ENCODE peak calls at places on chromosomes 16 and 17, in eight cellular contexts. B is H54, T is ascending aorta, M is stromal cell of bone marrow, L is heart right ventricle, E is NCI-H510A, J is NCI-H2081, Z is T-helper 2 cell. U is an unnamed sample.

GRCh38 chr16:74309789-74310781 is 13.5 kb downstream of the PSMD7 start:
- DNase-seq in T (no peak), M (peak; percentile 23), L (no peak), J (peak; percentile 10), B (peak; percentile 24), Z (no peak), E (no peak), U (peak; percentile 22)

GRCh38 chr16:48479955-48480354 is 94.7 kb upstream of the SIAH1 start:
- DNase-seq in T (no peak), E (no peak), Z (no peak), J (no peak), M (no peak), B (no peak), L (no peak), U (no peak)

GRCh38 chr17:82678265-82678891 is 20.1 kb downstream of the RAB40B start:
- DNase-seq in M (no peak), Z (no peak), B (no peak), E (no peak), L (no peak), J (peak; percentile 43), T (no peak), U (no peak)

GRCh38 chr17:55641559-55642160 is 81.0 kb downstream of the TMEM100 start:
- DNase-seq in B (peak; percentile 4), M (peak; percentile 54), J (no peak), L (peak; percentile 48), Z (no peak), T (peak; percentile 70), E (peak; percentile 68), U (peak; percentile 41)

GRCh38 chr17:12815642-12816141 is 26.4 kb downstream of the ARHGAP44 start:
- DNase-seq in T (no peak), B (no peak), E (no peak), M (no peak), J (no peak), Z (no peak), L (no peak), U (no peak)

GRCh38 chr17:41844971-41845370 is 7.3 kb downstream of the KLHL10 start:
- DNase-seq in T (no peak), B (no peak), L (no peak), E (no peak), M (no peak), J (no peak), Z (no peak), U (no peak)

GRCh38 chr17:5537251-5537650 is 47.1 kb downstream of the NLRP1 start:
- DNase-seq in M (no peak), J (no peak), T (peak; percentile 52), Z (no peak), E (no peak), L (no peak), B (no peak), U (no peak)

GRCh38 chr17:16817201-16817600 is 127.2 kb downstream of the CCDC144A start:
- DNase-seq in M (no peak), J (no peak), E (no peak), L (no peak), B (no peak), Z (no peak), T (no peak), U (no peak)

GRCh38 chr17:66855204-66855603 is 20.3 kb downstream of the CACNG5 start:
- DNase-seq in Z (no peak), B (peak; percentile 46), T (no peak), E (no peak), J (no peak), L (no peak), M (no peak), U (peak; percentile 44)

GRCh38 chr17:39548494-39548893 is 59.2 kb downstream of the NEUROD2 start:
- DNase-seq in B (no peak), Z (no peak), M (no peak), L (no peak), T (peak; percentile 57), J (no peak), E (no peak), U (no peak)

GRCh38 chr16:28277537-28278388 is 14.6 kb upstream of the SBK1 start:
- DNase-seq in L (peak; percentile 84), E (peak; percentile 74), J (peak; percentile 76), M (peak; percentile 28), B (peak; percentile 71), T (peak; percentile 89), Z (peak; percentile 77), U (peak; percentile 85)

GRCh38 chr17:50934672-50935200 is 68.6 kb upstream of the TOB1 start:
- DNase-seq in E (peak; percentile 38), T (no peak), L (no peak), Z (no peak), M (no peak), B (no peak), J (no peak), U (no peak)

GRCh38 chr17:29241015-29241963 is 5.4 kb upstream of the CRYBA1 start:
- DNase-seq in Z (no peak), M (peak; percentile 93), B (peak; percentile 88), T (peak; percentile 92), E (no peak), L (no peak), J (no peak), U (no peak)

GRCh38 chr16:50293994-50294855 is 27.9 kb downstream of the ADCY7 start:
- DNase-seq in B (no peak), L (peak; percentile 6), Z (no peak), E (no peak), J (no peak), M (no peak), T (no peak), U (no peak)

GRCh38 chr17:7820231-7820630 is 13.8 kb upstream of the KDM6B start:
- DNase-seq in M (no peak), Z (no peak), J (no peak), B (no peak), L (no peak), E (no peak), T (no peak), U (no peak)

GRCh38 chr17:50261051-50261915 is 13.0 kb upstream of the TMEM92 start:
- DNase-seq in L (no peak), J (no peak), B (no peak), M (no peak), E (no peak), Z (no peak), T (peak; percentile 54), U (peak; percentile 14)

GRCh38 chr17:70254735-70255460 is 85.6 kb downstream of the KCNJ2 start:
- DNase-seq in L (no peak), B (no peak), Z (no peak), E (no peak), M (no peak), J (no peak), T (no peak), U (no peak)

GRCh38 chr16:79703066-79703465 is 102.5 kb upstream of the MAF start:
- DNase-seq in M (no peak), E (no peak), J (no peak), Z (no peak), L (no peak), B (no peak), T (no peak), U (no peak)

GRCh38 chr17:61009619-61010018 is 332.0 kb downstream of the BCAS3 start:
- DNase-seq in L (no peak), B (no peak), M (no peak), E (no peak), Z (no peak), J (no peak), T (no peak), U (no peak)

GRCh38 chr17:1422907-1423306 is 22.9 kb upstream of the YWHAE start:
- DNase-seq in T (peak; percentile 77), J (no peak), E (no peak), M (peak; percentile 92), L (no peak), Z (no peak), B (peak; percentile 79), U (no peak)

GRCh38 chr17:21039839-21040575 is 2.8 kb downstream of the USP22 start:
- DNase-seq in M (no peak), T (no peak), L (no peak), J (no peak), E (peak; percentile 27), Z (peak; percentile 12), B (peak; percentile 33), U (peak; percentile 28)

GRCh38 chr17:28908640-28909098 is 5.8 kb upstream of the DHRS13 start:
- DNase-seq in M (peak; percentile 82), E (no peak), Z (no peak), B (no peak), J (no peak), L (no peak), T (peak; percentile 80), U (no peak)

GRCh38 chr17:13204607-13205237 is 186.9 kb upstream of the ELAC2 start:
- DNase-seq in J (no peak), E (no peak), T (no peak), Z (no peak), M (no peak), B (no peak), L (no peak), U (no peak)

GRCh38 chr16:73049051-73049910 is 1.4 kb upstream of the ZFHX3 start:
- DNase-seq in J (no peak), Z (no peak), E (no peak), M (no peak), T (no peak), B (no peak), L (no peak), U (no peak)

GRCh38 chr17:16987830-16988601 is 16.1 kb upstream of the TNFRSF13B start:
- DNase-seq in T (peak; percentile 84), L (peak; percentile 63), Z (no peak), J (no peak), M (peak; percentile 70), B (peak; percentile 98), E (no peak), U (peak; percentile 86)

GRCh38 chr17:55606431-55606830 is 95.2 kb upstream of the SMIM36 start:
- DNase-seq in E (no peak), Z (no peak), B (no peak), M (no peak), T (no peak), L (no peak), J (no peak), U (no peak)

GRCh38 chr16:22868859-22869258 is 54.9 kb downstream of the HS3ST2 start:
- DNase-seq in B (no peak), Z (no peak), M (no peak), E (no peak), J (no peak), T (no peak), L (no peak), U (no peak)

GRCh38 chr17:288802-289356 is 63.7 kb downstream of the RPH3AL start:
- DNase-seq in M (no peak), E (no peak), J (no peak), T (peak; percentile 38), L (no peak), B (no peak), Z (no peak), U (no peak)